ENCODE peak calls at places on chromosomes 5 and 9, in nine cellular contexts. One of them, this sample, is unnamed.

GRCh38 chr5:90000351-90000750 is 409.2 kb downstream of the CETN3 start:
- DNase-seq in right atrium auricular region: no peak
- DNase-seq in endothelial cell of umbilical vein: no peak
- DNase-seq in CD8-positive, alpha-beta T cell: no peak
- DNase-seq in GM12864: no peak
- DNase-seq in GM12865: peak
- DNase-seq in GM13976: no peak
- DNase-seq in esophagus squamous epithelium: no peak
- DNase-seq in left lung: no peak
- DNase-seq in this sample: no peak

GRCh38 chr5:58363444-58363843 is 96.4 kb downstream of the PLK2 start:
- DNase-seq in left lung: no peak
- DNase-seq in GM12865: no peak
- DNase-seq in GM12864: no peak
- DNase-seq in CD8-positive, alpha-beta T cell: no peak
- DNase-seq in esophagus squamous epithelium: no peak
- DNase-seq in right atrium auricular region: no peak
- DNase-seq in GM13976: no peak
- DNase-seq in endothelial cell of umbilical vein: no peak
- DNase-seq in this sample: no peak

GRCh38 chr9:91100878-91101450 is 260.8 kb downstream of the AUH start:
- DNase-seq in GM12865: no peak
- DNase-seq in CD8-positive, alpha-beta T cell: no peak
- DNase-seq in left lung: peak
- DNase-seq in GM12864: no peak
- DNase-seq in esophagus squamous epithelium: no peak
- DNase-seq in endothelial cell of umbilical vein: no peak
- DNase-seq in GM13976: no peak
- DNase-seq in right atrium auricular region: peak
- DNase-seq in this sample: no peak

GRCh38 chr9:3434594-3434993 is 91.2 kb downstream of the RFX3 start:
- DNase-seq in GM12865: no peak
- DNase-seq in esophagus squamous epithelium: no peak
- DNase-seq in right atrium auricular region: no peak
- DNase-seq in endothelial cell of umbilical vein: no peak
- DNase-seq in GM13976: no peak
- DNase-seq in CD8-positive, alpha-beta T cell: no peak
- DNase-seq in left lung: no peak
- DNase-seq in GM12864: no peak
- DNase-seq in this sample: no peak

GRCh38 chr9:133035669-133036068 is 4.9 kb downstream of the GTF3C5 start:
- DNase-seq in right atrium auricular region: no peak
- DNase-seq in GM12865: no peak
- DNase-seq in endothelial cell of umbilical vein: no peak
- DNase-seq in GM12864: no peak
- DNase-seq in GM13976: no peak
- DNase-seq in left lung: no peak
- DNase-seq in CD8-positive, alpha-beta T cell: no peak
- DNase-seq in esophagus squamous epithelium: no peak
- DNase-seq in this sample: no peak

GRCh38 chr9:117138257-117138656 is 276.6 kb downstream of the ASTN2 start:
- DNase-seq in GM12865: no peak
- DNase-seq in endothelial cell of umbilical vein: no peak
- DNase-seq in left lung: no peak
- DNase-seq in GM13976: no peak
- DNase-seq in GM12864: no peak
- DNase-seq in right atrium auricular region: no peak
- DNase-seq in CD8-positive, alpha-beta T cell: no peak
- DNase-seq in esophagus squamous epithelium: no peak
- DNase-seq in this sample: no peak

GRCh38 chr9:5787759-5788329 is 45.1 kb downstream of the ERMP1 start:
- DNase-seq in GM13976: no peak
- DNase-seq in CD8-positive, alpha-beta T cell: no peak
- DNase-seq in right atrium auricular region: no peak
- DNase-seq in GM12865: no peak
- DNase-seq in GM12864: no peak
- DNase-seq in esophagus squamous epithelium: no peak
- DNase-seq in endothelial cell of umbilical vein: no peak
- DNase-seq in left lung: no peak
- DNase-seq in this sample: no peak

GRCh38 chr5:170353011-170353890 is 35.9 kb downstream of the KCNMB1 start:
- DNase-seq in GM12865: no peak
- DNase-seq in right atrium auricular region: no peak
- DNase-seq in CD8-positive, alpha-beta T cell: no peak
- DNase-seq in GM12864: no peak
- DNase-seq in esophagus squamous epithelium: no peak
- DNase-seq in endothelial cell of umbilical vein: no peak
- DNase-seq in left lung: no peak
- DNase-seq in GM13976: no peak
- DNase-seq in this sample: no peak

GRCh38 chr9:135641745-135642144 is 2.4 kb upstream of the GLT6D1 start:
- DNase-seq in GM12864: no peak
- DNase-seq in endothelial cell of umbilical vein: peak
- DNase-seq in left lung: no peak
- DNase-seq in GM12865: no peak
- DNase-seq in CD8-positive, alpha-beta T cell: no peak
- DNase-seq in GM13976: no peak
- DNase-seq in esophagus squamous epithelium: no peak
- DNase-seq in right atrium auricular region: no peak
- DNase-seq in this sample: no peak

GRCh38 chr9:72952914-72953313 is at the start of gene ALDH1A1:
- DNase-seq in left lung: peak
- DNase-seq in endothelial cell of umbilical vein: peak
- DNase-seq in GM12864: no peak
- DNase-seq in CD8-positive, alpha-beta T cell: no peak
- DNase-seq in esophagus squamous epithelium: no peak
- DNase-seq in GM13976: no peak
- DNase-seq in GM12865: no peak
- DNase-seq in right atrium auricular region: no peak
- DNase-seq in this sample: no peak

GRCh38 chr5:137689306-137689705 is 46.6 kb downstream of the KLHL3 start:
- DNase-seq in GM12865: no peak
- DNase-seq in GM13976: no peak
- DNase-seq in CD8-positive, alpha-beta T cell: no peak
- DNase-seq in left lung: no peak
- DNase-seq in GM12864: no peak
- DNase-seq in right atrium auricular region: no peak
- DNase-seq in esophagus squamous epithelium: no peak
- DNase-seq in endothelial cell of umbilical vein: no peak
- DNase-seq in this sample: no peak

GRCh38 chr5:142865631-142866030 is 95.5 kb downstream of the ARHGAP26 start:
- DNase-seq in left lung: no peak
- DNase-seq in GM13976: no peak
- DNase-seq in endothelial cell of umbilical vein: no peak
- DNase-seq in right atrium auricular region: no peak
- DNase-seq in CD8-positive, alpha-beta T cell: no peak
- DNase-seq in GM12865: no peak
- DNase-seq in esophagus squamous epithelium: no peak
- DNase-seq in GM12864: no peak
- DNase-seq in this sample: no peak

GRCh38 chr9:137015976-137016375 is 12.1 kb downstream of the ABCA2 start:
- DNase-seq in GM13976: no peak
- DNase-seq in endothelial cell of umbilical vein: no peak
- DNase-seq in right atrium auricular region: no peak
- DNase-seq in left lung: no peak
- DNase-seq in esophagus squamous epithelium: no peak
- DNase-seq in CD8-positive, alpha-beta T cell: no peak
- DNase-seq in GM12865: no peak
- DNase-seq in GM12864: no peak
- DNase-seq in this sample: no peak

GRCh38 chr9:135702002-135702721 is at the start of gene KCNT1:
- DNase-seq in left lung: no peak
- DNase-seq in CD8-positive, alpha-beta T cell: peak
- DNase-seq in GM13976: peak
- DNase-seq in GM12865: peak
- DNase-seq in GM12864: no peak
- DNase-seq in endothelial cell of umbilical vein: peak
- DNase-seq in esophagus squamous epithelium: no peak
- DNase-seq in right atrium auricular region: no peak
- DNase-seq in this sample: peak

DNA sequence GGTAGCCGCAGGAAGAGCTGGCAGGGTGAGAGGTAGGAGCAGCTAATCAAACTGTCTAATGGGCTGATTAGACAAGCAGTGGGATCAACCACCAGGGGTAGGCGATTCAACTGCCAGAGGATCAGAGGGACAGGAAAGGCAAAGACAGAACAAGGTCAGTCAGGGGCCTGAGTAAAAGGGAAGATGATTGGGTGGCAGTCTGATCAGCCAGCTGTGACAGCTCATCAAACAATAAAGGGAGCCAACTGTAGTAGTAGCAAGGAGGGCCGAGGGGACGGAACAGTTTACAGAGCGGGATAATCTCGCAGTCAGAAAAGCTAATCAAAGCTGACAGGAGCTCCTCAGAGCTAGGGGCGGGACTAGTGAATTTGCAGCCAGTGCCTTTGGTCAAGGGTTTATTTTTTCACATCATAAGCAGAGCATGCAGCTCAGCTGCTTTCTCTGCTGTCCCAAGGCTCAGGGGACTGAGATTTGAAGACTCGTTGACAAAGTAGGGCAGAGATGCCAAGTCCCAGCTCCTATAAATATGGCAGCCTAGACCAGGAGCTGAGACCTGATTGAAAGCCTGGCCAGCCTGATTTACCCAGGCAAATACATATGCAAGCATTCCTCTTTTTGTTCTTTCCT is 418.2 kb downstream of the GABRG2 start:
- DNase-seq in GM12865: peak
- DNase-seq in right atrium auricular region: no peak
- DNase-seq in endothelial cell of umbilical vein: no peak
- DNase-seq in esophagus squamous epithelium: no peak
- DNase-seq in GM13976: no peak
- DNase-seq in CD8-positive, alpha-beta T cell: no peak
- DNase-seq in left lung: no peak
- DNase-seq in GM12864: no peak
- DNase-seq in this sample: no peak
- TF ChIP-seq CTCF in GM12865: no peak
- TF ChIP-seq CTCF in right atrium auricular region: no peak
- TF ChIP-seq CTCF in endothelial cell of umbilical vein: no peak
- TF ChIP-seq CTCF in esophagus squamous epithelium: no peak
- TF ChIP-seq CTCF in GM13976: no peak
- TF ChIP-seq CTCF in CD8-positive, alpha-beta T cell: no peak
- TF ChIP-seq CTCF in left lung: no peak
- TF ChIP-seq CTCF in GM12864: no peak
- TF ChIP-seq CTCF in this sample: no peak

GRCh38 chr5:168793844-168794837 is 215.0 kb upstream of the PANK3 start:
- DNase-seq in esophagus squamous epithelium: no peak
- DNase-seq in GM13976: no peak
- DNase-seq in left lung: no peak
- DNase-seq in CD8-positive, alpha-beta T cell: no peak
- DNase-seq in GM12864: no peak
- DNase-seq in right atrium auricular region: peak
- DNase-seq in GM12865: no peak
- DNase-seq in endothelial cell of umbilical vein: peak
- DNase-seq in this sample: no peak

GRCh38 chr5:168798065-168799023 is 219.2 kb upstream of the PANK3 start:
- DNase-seq in GM13976: no peak
- DNase-seq in GM12865: no peak
- DNase-seq in left lung: no peak
- DNase-seq in CD8-positive, alpha-beta T cell: no peak
- DNase-seq in endothelial cell of umbilical vein: no peak
- DNase-seq in right atrium auricular region: no peak
- DNase-seq in GM12864: no peak
- DNase-seq in esophagus squamous epithelium: no peak
- DNase-seq in this sample: no peak

GRCh38 chr5:168792678-168793077 is 213.5 kb upstream of the PANK3 start:
- DNase-seq in GM12865: no peak
- DNase-seq in left lung: no peak
- DNase-seq in GM13976: no peak
- DNase-seq in GM12864: no peak
- DNase-seq in esophagus squamous epithelium: no peak
- DNase-seq in endothelial cell of umbilical vein: no peak
- DNase-seq in CD8-positive, alpha-beta T cell: no peak
- DNase-seq in right atrium auricular region: no peak
- DNase-seq in this sample: no peak

GRCh38 chr5:168795943-168796342 is 216.8 kb upstream of the PANK3 start:
- DNase-seq in CD8-positive, alpha-beta T cell: no peak
- DNase-seq in GM12865: no peak
- DNase-seq in right atrium auricular region: no peak
- DNase-seq in GM13976: no peak
- DNase-seq in esophagus squamous epithelium: no peak
- DNase-seq in GM12864: no peak
- DNase-seq in left lung: no peak
- DNase-seq in endothelial cell of umbilical vein: no peak
- DNase-seq in this sample: no peak

GRCh38 chr5:168796840-168797548 is 217.8 kb upstream of the PANK3 start:
- DNase-seq in GM13976: no peak
- DNase-seq in esophagus squamous epithelium: no peak
- DNase-seq in GM12865: no peak
- DNase-seq in CD8-positive, alpha-beta T cell: no peak
- DNase-seq in right atrium auricular region: no peak
- DNase-seq in GM12864: no peak
- DNase-seq in endothelial cell of umbilical vein: no peak
- DNase-seq in left lung: no peak
- DNase-seq in this sample: no peak
- TF ChIP-seq CTCF in GM13976: no peak
- TF ChIP-seq CTCF in esophagus squamous epithelium: no peak
- TF ChIP-seq CTCF in GM12865: no peak
- TF ChIP-seq CTCF in CD8-positive, alpha-beta T cell: no peak
- TF ChIP-seq CTCF in right atrium auricular region: no peak
- TF ChIP-seq CTCF in GM12864: no peak
- TF ChIP-seq CTCF in endothelial cell of umbilical vein: no peak
- TF ChIP-seq CTCF in left lung: no peak
- TF ChIP-seq CTCF in this sample: no peak

DNA sequence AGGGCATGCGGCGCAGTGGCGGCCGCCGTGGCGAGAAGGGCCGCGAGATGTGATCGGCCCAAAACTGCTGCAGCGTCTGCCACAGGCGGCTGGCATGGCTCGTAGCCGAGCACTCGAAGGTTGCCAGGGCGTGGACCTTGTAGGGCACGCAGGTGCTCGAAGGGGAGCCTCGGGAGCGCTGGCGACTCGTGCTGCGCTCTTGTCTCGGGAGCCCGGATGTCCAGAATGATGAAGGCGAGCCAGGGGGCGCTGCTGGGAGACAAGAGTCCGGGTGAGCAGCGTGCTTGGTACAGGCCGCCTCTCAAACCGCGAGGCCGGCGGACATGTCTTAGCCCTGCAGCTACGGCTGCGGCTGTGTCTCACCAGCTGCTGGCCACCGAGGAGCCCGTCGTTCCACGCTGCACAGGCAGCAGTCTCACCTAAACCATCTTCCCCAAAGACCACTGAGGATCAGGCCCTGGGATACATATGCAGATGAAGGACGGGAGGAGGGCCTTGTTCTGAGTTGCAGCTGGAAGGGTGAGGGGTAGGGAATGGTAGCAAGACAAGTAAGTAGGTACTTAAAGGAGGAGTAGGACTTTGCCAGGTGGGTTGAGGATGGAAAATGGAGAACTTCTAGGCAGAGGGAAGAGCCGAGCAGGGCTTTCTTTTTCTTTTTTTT is 1.7 kb downstream of the CBY3 start:
- DNase-seq in GM12864: peak
- DNase-seq in GM13976: peak
- DNase-seq in GM12865: peak
- DNase-seq in CD8-positive, alpha-beta T cell: peak
- DNase-seq in esophagus squamous epithelium: peak
- DNase-seq in right atrium auricular region: peak
- DNase-seq in endothelial cell of umbilical vein: peak
- DNase-seq in left lung: peak
- DNase-seq in this sample: peak
- TF ChIP-seq CTCF in GM12864: peak
- TF ChIP-seq CTCF in GM13976: peak
- TF ChIP-seq CTCF in GM12865: peak
- TF ChIP-seq CTCF in CD8-positive, alpha-beta T cell: no peak
- TF ChIP-seq CTCF in esophagus squamous epithelium: peak
- TF ChIP-seq CTCF in right atrium auricular region: peak
- TF ChIP-seq CTCF in endothelial cell of umbilical vein: peak
- TF ChIP-seq CTCF in left lung: peak
- TF ChIP-seq CTCF in this sample: peak

GRCh38 chr5:6435356-6435755 is 13.3 kb upstream of the UBE2QL1 start:
- DNase-seq in left lung: no peak
- DNase-seq in CD8-positive, alpha-beta T cell: no peak
- DNase-seq in GM12864: no peak
- DNase-seq in GM13976: no peak
- DNase-seq in right atrium auricular region: peak
- DNase-seq in endothelial cell of umbilical vein: peak
- DNase-seq in esophagus squamous epithelium: no peak
- DNase-seq in GM12865: peak
- DNase-seq in this sample: peak
- TF ChIP-seq CTCF in left lung: no peak
- TF ChIP-seq CTCF in CD8-positive, alpha-beta T cell: no peak
- TF ChIP-seq CTCF in GM12864: peak
- TF ChIP-seq CTCF in GM13976: peak
- TF ChIP-seq CTCF in right atrium auricular region: peak
- TF ChIP-seq CTCF in endothelial cell of umbilical vein: peak
- TF ChIP-seq CTCF in esophagus squamous epithelium: no peak
- TF ChIP-seq CTCF in GM12865: peak
- TF ChIP-seq CTCF in this sample: peak